ENCODE peak calls at places on chromosome 16, in six cellular contexts. K, Y, I, L, G and F are unnamed samples.
A peak's percentile ranks its signal among the peaks of the same experiment; 100 is the strongest.

GRCh38 chr16:57611184-57611583 is 17.2 kb upstream of the ADGRG1 start:
- DNase-seq in Y (peak; percentile 81), L (peak; percentile 71), K (no peak), I (no peak), G (no peak), F (no peak)

GRCh38 chr16:58589311-58589890 is 40.2 kb downstream of the CNOT1 start:
- DNase-seq in I (no peak), G (no peak), Y (peak; percentile 11), L (no peak), K (no peak), F (peak; percentile 13)

GRCh38 chr16:2968738-2969544 is at the start of gene PAQR4:
- DNase-seq in K (peak; percentile 91), L (peak; percentile 96), G (peak; percentile 95), I (peak; percentile 89), Y (peak; percentile 81), F (peak; percentile 88)

GRCh38 chr16:83781-84615 is 6.0 kb downstream of the MPG start:
- DNase-seq in L (peak; percentile 5), K (no peak), I (no peak), G (no peak), Y (peak; percentile 28), F (peak; percentile 48)

GRCh38 chr16:19980866-19981265 is 92.8 kb downstream of the GPR139 start:
- DNase-seq in G (peak; percentile 56), K (no peak), L (peak; percentile 11), Y (peak; percentile 3), I (peak; percentile 54), F (no peak)

GRCh38 chr16:2771496-2772402 is 5.3 kb downstream of the ELOB start:
- DNase-seq in L (peak; percentile 17), G (no peak), I (peak; percentile 33), Y (no peak), K (no peak), F (no peak)

GRCh38 chr16:57892447-57893096 is 78.4 kb downstream of the CNGB1 start:
- DNase-seq in L (no peak), Y (no peak), G (no peak), K (no peak), I (no peak), F (no peak)

GRCh38 chr16:57743886-57744645 is 8.5 kb downstream of the KATNB1 start:
- DNase-seq in K (no peak), L (no peak), I (peak; percentile 27), G (no peak), Y (no peak), F (no peak)

GRCh38 chr16:10521681-10522274 is 58.6 kb downstream of the EMP2 start:
- DNase-seq in Y (peak; percentile 68), K (peak; percentile 58), L (peak; percentile 90), G (peak; percentile 62), I (peak; percentile 61), F (peak; percentile 66)

GRCh38 chr16:56241596-56241995 is 50.3 kb downstream of the GNAO1 start:
- DNase-seq in L (peak; percentile 77), K (no peak), G (no peak), Y (peak; percentile 35), I (no peak), F (peak; percentile 34)

GRCh38 chr16:31487720-31488629 is 5.1 kb downstream of the SLC5A2 start:
- DNase-seq in Y (peak; percentile 28), L (peak; percentile 70), I (peak; percentile 85), G (peak; percentile 87), K (no peak), F (peak; percentile 41)

GRCh38 chr16:35450648-35451047 is 1991.2 kb downstream of the TP53TG3F start:
- DNase-seq in L (no peak), G (no peak), Y (no peak), K (no peak), I (no peak), F (no peak)

GRCh38 chr16:30119428-30119827 is 3.6 kb downstream of the MAPK3 start:
- DNase-seq in K (no peak), G (no peak), Y (peak; percentile 13), I (no peak), L (no peak), F (no peak)

GRCh38 chr16:16985707-16986106 is 485.1 kb downstream of the XYLT1 start:
- DNase-seq in L (no peak), Y (no peak), G (no peak), K (no peak), I (no peak), F (no peak)

GRCh38 chr16:31350275-31351005 is 4.5 kb upstream of the ITGAX start:
- DNase-seq in G (no peak), K (no peak), L (peak; percentile 26), I (no peak), Y (no peak), F (no peak)

GRCh38 chr16:86480444-86480843 is 29.9 kb upstream of the FOXF1 start:
- DNase-seq in G (no peak), K (no peak), Y (no peak), I (no peak), L (no peak), F (no peak)

GRCh38 chr16:22318690-22319358 is 21.6 kb downstream of the POLR3E start:
- DNase-seq in I (peak; percentile 71), L (peak; percentile 56), G (peak; percentile 90), K (no peak), Y (peak; percentile 22), F (peak; percentile 43)

DNA sequence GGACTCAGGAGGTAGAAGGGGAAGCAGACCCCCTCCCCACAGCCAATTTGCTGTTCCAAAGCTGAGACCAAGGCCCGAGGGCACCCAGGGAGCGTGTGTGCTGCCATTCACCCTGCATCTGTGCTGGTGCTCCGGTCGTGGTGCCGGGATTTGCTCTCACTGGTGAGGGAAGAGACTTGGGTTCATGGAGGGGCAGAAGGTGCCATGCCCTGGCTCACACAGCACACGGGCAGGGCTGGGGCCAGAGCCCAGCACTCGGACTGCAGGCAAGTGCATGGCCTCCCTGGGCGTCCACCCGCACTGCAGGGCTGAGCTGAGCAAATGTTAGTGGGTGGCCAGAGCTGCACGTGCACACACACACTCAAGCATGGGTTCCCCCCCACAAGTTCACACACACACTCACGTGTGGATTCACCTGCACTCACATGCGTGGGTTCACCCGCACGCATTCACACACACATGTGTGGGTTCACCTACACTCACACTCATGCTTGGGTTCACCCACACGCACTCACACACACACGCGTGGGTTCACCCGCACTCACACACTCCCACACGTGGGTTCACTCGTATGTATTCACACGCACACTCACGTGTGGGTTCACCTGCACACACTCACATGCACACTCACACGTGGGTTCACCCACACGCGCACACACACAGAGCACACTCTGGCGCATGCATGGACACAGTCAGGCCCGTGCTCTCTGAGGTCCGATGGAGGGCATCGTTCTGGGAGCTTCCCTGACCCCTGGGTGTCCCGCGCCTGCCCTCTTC is 57.0 kb upstream of the CBFA2T3 start:
- DNase-seq in K (no peak), G (no peak), L (no peak), Y (no peak), I (no peak), F (no peak)
- H3K27me3 ChIP-seq in K (peaks cover 2% of the 10 kb centered on the region), G (no peaks in the 10 kb centered on the region), L (no peaks in the 10 kb centered on the region), Y (peaks cover 28% of the 10 kb centered on the region), I (no peaks in the 10 kb centered on the region), F (peaks cover 10% of the 10 kb centered on the region)

GRCh38 chr16:72922714-72923113 is 125.2 kb downstream of the ZFHX3 start:
- DNase-seq in I (no peak), L (no peak), Y (no peak), G (no peak), K (no peak), F (no peak)

GRCh38 chr16:72923757-72924156 is 124.2 kb downstream of the ZFHX3 start:
- DNase-seq in I (no peak), L (no peak), G (no peak), K (no peak), Y (no peak), F (no peak)

GRCh38 chr16:72924487-72924886 is 123.4 kb downstream of the ZFHX3 start:
- DNase-seq in L (no peak), G (no peak), K (no peak), I (no peak), Y (no peak), F (no peak)

GRCh38 chr16:72921620-72922019 is 126.3 kb downstream of the ZFHX3 start:
- DNase-seq in Y (peak; percentile 32), L (no peak), I (no peak), G (no peak), K (no peak), F (no peak)

DNA sequence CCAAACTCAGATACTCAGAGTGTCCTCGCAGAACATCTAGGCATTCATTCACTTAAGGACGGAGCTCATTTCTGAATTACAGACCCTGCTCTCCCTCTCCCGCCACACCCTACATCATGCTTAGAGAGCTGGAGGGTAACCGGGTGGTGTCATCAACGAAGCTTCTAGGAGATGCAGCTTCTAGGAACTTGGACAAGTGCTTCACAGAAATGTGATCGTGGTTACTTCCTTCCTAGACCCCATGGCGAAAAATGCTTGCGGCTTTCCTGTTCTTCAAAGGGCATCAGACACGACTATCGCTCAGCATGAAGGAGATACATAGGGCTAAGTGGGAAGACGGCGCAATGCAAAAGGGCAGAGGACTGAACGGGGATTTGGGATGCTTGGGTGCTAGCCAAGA is 126.8 kb downstream of the ZFHX3 start:
- DNase-seq in Y (no peak), K (no peak), L (no peak), G (no peak), I (no peak), F (no peak)
- H3K79me1 ChIP-seq in Y (peaks cover 51% of the 10 kb centered on the region), K (no peaks in the 10 kb centered on the region), L (peaks cover 3% of the 10 kb centered on the region), G (no peaks in the 10 kb centered on the region), I (no peaks in the 10 kb centered on the region), F (peaks cover 21% of the 10 kb centered on the region)

GRCh38 chr16:85072947-85073346 is 39.3 kb downstream of the CIBAR2 start:
- DNase-seq in G (no peak), L (no peak), Y (peak; percentile 90), I (no peak), K (no peak), F (no peak)
- H2AFZ ChIP-seq in G (no peak overlapping the region), L (no peak overlapping the region), Y (peak overlapping the region; percentile 86), I (no peak overlapping the region), K (peak overlapping the region; percentile 12), F (no peak overlapping the region)

DNA sequence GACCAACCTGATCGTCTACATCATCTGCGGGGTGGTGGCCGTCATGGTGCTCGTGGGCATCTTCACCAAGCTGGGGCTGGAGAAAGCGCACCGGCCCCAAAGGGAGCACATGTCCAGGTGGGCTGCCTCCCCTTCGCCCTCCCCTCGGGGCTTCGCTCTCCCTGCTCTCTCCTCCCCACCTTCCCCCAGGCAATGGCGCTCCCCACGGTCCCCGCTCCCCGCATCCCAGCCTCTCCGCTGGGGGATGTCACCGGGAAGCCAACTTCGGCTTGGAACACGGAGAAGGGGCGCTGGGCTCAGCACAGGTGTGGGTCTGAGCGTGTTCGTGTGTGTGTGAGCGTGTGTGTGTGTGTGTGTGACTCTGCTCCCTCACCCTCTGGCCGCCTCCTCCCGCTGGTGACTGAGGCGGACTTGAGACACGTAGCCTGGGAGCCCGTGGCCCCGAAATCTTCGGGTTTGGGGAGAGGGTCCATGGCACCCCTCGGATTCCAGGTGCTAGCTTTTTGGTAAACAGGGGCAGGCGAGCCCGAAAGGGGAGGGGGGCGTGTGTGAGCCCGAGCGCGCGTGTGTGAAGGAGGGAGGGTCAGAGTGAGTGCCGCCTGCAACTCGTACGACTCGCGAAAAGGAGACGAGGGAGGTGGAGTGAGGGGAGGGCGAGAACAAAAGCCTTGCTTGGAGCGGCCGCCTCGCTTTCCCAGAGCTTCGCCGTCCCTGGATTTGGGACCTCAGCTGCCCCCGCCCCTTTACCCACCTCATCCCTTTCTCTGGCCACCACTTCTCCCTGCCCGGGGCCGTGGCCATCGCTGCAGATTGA is 1.3 kb downstream of the SHISA9 start:
- DNase-seq in Y (no peak), K (peak; percentile 55), I (peak; percentile 69), G (peak; percentile 68), L (no peak), F (no peak)
- H3K27me3 ChIP-seq in Y (peaks cover 26% of the 10 kb centered on the region), K (peaks cover 7% of the 10 kb centered on the region), I (peaks cover 2% of the 10 kb centered on the region), G (no peaks in the 10 kb centered on the region), L (peaks cover 2% of the 10 kb centered on the region), F (peaks cover 65% of the 10 kb centered on the region)